ENCODE peak calls at places on chromosomes 3 and 15, in eight cellular contexts. E is left lung; W is prostate gland; Q is foreskin fibroblast; V is CD4-positive, alpha-beta T cell; Y is dorsolateral prefrontal cortex; D is right lobe of liver; X is ovary. B is an unnamed sample.

GRCh38 chr3:138184994-138185393 is 2.1 kb upstream of the ARMC8 start:
- DNase-seq in Y (no peak), V (no peak), W (no peak), D (no peak), E (no peak), X (no peak), Q (peak), B (no peak)

GRCh38 chr15:65032823-65033537 is 3.5 kb upstream of the MTFMT start:
- DNase-seq in Q (peak), W (peak), Y (peak), V (peak), X (no peak), D (peak), E (peak), B (peak)

GRCh38 chr3:71908001-71908400 is 123.1 kb upstream of the PROK2 start:
- DNase-seq in Y (peak), W (no peak), E (no peak), Q (peak), V (no peak), D (no peak), X (no peak), B (no peak)

GRCh38 chr3:83843716-83844115 is 1115.1 kb upstream of the CADM2 start:
- DNase-seq in X (no peak), Y (no peak), W (no peak), D (no peak), E (no peak), Q (peak), V (no peak), B (no peak)

GRCh38 chr3:168395551-168395950 is 299.8 kb upstream of the GOLIM4 start:
- DNase-seq in Q (no peak), X (no peak), D (no peak), W (no peak), V (no peak), Y (no peak), E (no peak), B (no peak)

GRCh38 chr3:52774901-52775864 is 2.2 kb upstream of the ITIH1 start:
- DNase-seq in Q (no peak), Y (peak), X (peak), V (no peak), E (peak), D (peak), W (no peak), B (peak)

GRCh38 chr3:188584162-188584529 is 430.2 kb downstream of the LPP start:
- DNase-seq in X (no peak), E (no peak), W (no peak), Q (peak), D (no peak), Y (no peak), V (no peak), B (no peak)

GRCh38 chr15:75947117-75947516 is 43.4 kb downstream of the FBXO22 start:
- DNase-seq in V (no peak), E (no peak), Y (no peak), W (no peak), Q (peak), X (no peak), D (no peak), B (no peak)

GRCh38 chr3:10419637-10420232 is 85.7 kb downstream of the ATP2B2 start:
- DNase-seq in X (no peak), E (no peak), Y (no peak), Q (no peak), D (no peak), W (no peak), V (peak), B (no peak)

GRCh38 chr3:82938821-82939328 is 1177.4 kb upstream of the GBE1 start:
- DNase-seq in X (no peak), V (no peak), Q (no peak), D (no peak), E (peak), W (no peak), Y (no peak), B (peak)

GRCh38 chr3:132265488-132265887 is 51.7 kb upstream of the ACP3 start:
- DNase-seq in W (peak), X (no peak), Q (no peak), E (no peak), D (no peak), V (no peak), Y (no peak), B (no peak)

GRCh38 chr3:29932662-29933316 is 651.9 kb downstream of the RBMS3 start:
- DNase-seq in Y (no peak), X (no peak), W (no peak), D (no peak), V (no peak), E (no peak), Q (no peak), B (no peak)

GRCh38 chr3:179020112-179020511 is 51.5 kb downstream of the ZMAT3 start:
- DNase-seq in W (no peak), Q (no peak), E (no peak), V (no peak), D (no peak), Y (no peak), X (no peak), B (no peak)

GRCh38 chr15:101439285-101439919 is 50.1 kb downstream of the PCSK6 start:
- DNase-seq in Q (peak), X (no peak), Y (peak), D (peak), W (no peak), V (no peak), E (no peak), B (no peak)

GRCh38 chr3:50630916-50631315 is 14.0 kb downstream of the MAPKAPK3 start:
- DNase-seq in Q (no peak), X (no peak), Y (no peak), V (no peak), W (no peak), E (no peak), D (no peak), B (no peak)

GRCh38 chr3:45067486-45067885 is 41.4 kb downstream of the CLEC3B start:
- DNase-seq in Y (no peak), V (no peak), D (no peak), E (no peak), X (no peak), W (no peak), Q (peak), B (no peak)

GRCh38 chr15:69515508-69516290 is 63.1 kb downstream of the RPLP1 start:
- DNase-seq in Q (no peak), E (no peak), Y (no peak), D (no peak), V (no peak), W (no peak), X (no peak), B (no peak)

GRCh38 chr3:75101329-75102147 is 487.1 kb upstream of the CNTN3 start:
- DNase-seq in D (no peak), V (no peak), Q (no peak), X (no peak), Y (no peak), W (no peak), E (peak), B (no peak)

DNA sequence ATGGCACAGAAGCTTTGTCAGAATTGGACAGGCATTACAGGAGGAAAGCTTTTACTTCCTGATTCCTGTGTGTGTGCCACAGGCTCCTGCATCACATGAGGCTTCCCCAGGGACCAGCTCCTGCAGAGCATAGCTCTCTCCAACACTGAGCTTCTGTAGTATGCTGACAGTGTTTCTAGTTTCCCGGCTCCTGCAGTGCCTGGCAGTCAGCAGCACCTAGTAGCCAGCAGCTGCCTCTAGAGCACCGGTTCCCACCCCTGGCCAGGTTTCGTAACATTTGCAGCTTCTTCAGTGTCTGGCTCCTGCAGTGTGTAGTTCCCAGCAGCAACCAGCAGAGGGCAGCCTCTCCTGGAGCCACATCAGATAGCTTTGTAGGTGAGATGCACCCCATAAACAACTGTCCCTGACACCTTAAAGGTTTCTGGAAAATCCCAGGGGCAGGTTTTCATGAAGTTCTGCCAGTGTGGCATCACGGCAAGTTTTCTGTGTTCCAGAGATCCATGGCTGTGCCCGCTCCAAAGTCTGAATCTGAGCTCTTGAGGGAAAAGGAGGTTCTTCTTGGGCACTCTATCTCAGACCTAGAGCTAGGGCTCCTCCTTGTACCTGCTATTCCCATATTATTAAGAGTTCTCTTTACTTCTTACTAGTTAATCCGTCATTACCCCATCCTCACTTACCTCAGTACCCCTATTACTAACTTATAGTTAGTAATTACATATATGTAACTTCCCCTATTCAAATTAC is 5.7 kb upstream of the TRA2B start:
- DNase-seq in X (peak), Q (peak), Y (peak), V (peak), E (peak), W (peak), D (peak), B (peak)
- TF ChIP-seq CTCF in X (peak), Q (peak), Y (peak), V (peak), E (peak), W (peak), D (peak), B (peak)

DNA sequence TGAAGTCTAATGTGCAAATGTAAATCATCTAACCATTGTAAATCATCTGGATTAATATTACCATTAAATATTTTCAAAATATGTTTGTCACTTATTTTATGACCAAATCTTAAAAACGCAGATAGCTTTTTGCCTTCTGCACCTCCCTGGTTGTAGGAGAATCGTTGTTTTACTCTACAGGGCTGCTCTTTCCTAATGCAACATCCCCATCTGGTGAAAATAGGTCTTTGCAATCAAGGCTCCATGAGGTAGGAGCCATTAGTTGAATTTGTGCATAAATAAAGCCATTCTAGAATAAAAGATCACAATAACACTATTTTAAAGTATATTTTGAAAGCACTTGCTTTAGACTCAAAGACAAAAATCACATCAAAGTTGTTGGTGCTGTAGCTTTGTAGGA is 535.6 kb upstream of the AGTR1 start:
- DNase-seq in V (no peak), E (no peak), D (no peak), Y (no peak), W (no peak), X (no peak), Q (peak), B (no peak)
- TF ChIP-seq CTCF in V (no peak), E (no peak), D (no peak), Y (peak), W (no peak), X (no peak), Q (no peak), B (no peak)

DNA sequence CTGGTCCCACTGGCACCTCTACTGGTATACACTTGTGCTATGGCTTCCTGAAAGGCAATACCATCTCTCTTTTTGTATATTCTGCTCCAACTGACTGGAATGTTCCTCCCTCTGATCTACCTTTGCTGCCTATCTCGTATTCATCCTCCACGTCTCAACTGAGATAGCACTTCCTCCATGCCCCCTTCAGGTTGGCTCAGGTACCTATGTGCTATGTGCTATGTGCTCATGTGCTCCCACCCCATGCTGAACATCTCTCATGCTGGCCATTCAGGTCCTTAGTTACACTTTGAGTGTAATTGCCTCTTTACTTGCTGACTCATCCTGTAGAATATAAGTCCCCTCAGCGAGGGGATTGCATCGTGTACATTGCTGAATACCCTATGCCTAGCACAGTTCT is 156.9 kb downstream of the SOX2 start:
- DNase-seq in X (no peak), E (no peak), W (no peak), Q (no peak), Y (no peak), D (no peak), V (no peak), B (no peak)
- TF ChIP-seq CTCF in X (no peak), E (no peak), W (no peak), Q (no peak), Y (no peak), D (no peak), V (no peak), B (no peak)

GRCh38 chr3:39146083-39146501 is 7.3 kb downstream of the CSRNP1 start:
- DNase-seq in X (no peak), Y (no peak), V (no peak), W (no peak), E (no peak), Q (no peak), D (peak), B (peak)
- TF ChIP-seq CTCF in X (no peak), Y (no peak), V (no peak), W (no peak), E (peak), Q (no peak), D (peak), B (peak)

GRCh38 chr3:4670352-4670751 is 177.2 kb downstream of the ITPR1 start:
- DNase-seq in Q (peak), E (no peak), X (no peak), D (no peak), W (no peak), V (no peak), Y (no peak), B (no peak)
- TF ChIP-seq CTCF in Q (peak), E (peak), X (no peak), D (peak), W (peak), V (no peak), Y (peak), B (peak)

GRCh38 chr3:96813820-96814580 is 394 bp upstream of the EPHA6 start:
- DNase-seq in Q (peak), X (peak), W (peak), E (peak), V (no peak), D (peak), Y (peak), B (no peak)
- TF ChIP-seq CTCF in Q (no peak), X (no peak), W (no peak), E (no peak), V (no peak), D (peak), Y (no peak), B (no peak)

B was measured in CD14-positive monocyte.